ENCODE peak calls at places on chromosomes 3 and 15, in six cellular contexts. One of them, this sample, is unnamed.

GRCh38 chr3:150081084-150081483 is 110.4 kb upstream of the PFN2 start:
- DNase-seq in stimulated activated CD4-positive, alpha-beta T cell treated with anti-CD3 and anti-CD28 coated beads, TNF-alpha, amount 100 ng/mL, for 4 hours: no peak
- DNase-seq in heart left ventricle: no peak
- DNase-seq in psoas muscle: no peak
- DNase-seq in HTR-8/SVneo: no peak
- DNase-seq in iris pigment epithelial cell: peak; percentile 90
- DNase-seq in this sample: no peak

GRCh38 chr3:110419571-110419970 is 652.0 kb upstream of the NECTIN3 start:
- DNase-seq in stimulated activated CD4-positive, alpha-beta T cell treated with anti-CD3 and anti-CD28 coated beads, TNF-alpha, amount 100 ng/mL, for 4 hours: no peak
- DNase-seq in heart left ventricle: no peak
- DNase-seq in psoas muscle: no peak
- DNase-seq in HTR-8/SVneo: no peak
- DNase-seq in iris pigment epithelial cell: peak; percentile 63
- DNase-seq in this sample: no peak

GRCh38 chr3:12197475-12197874 is 38.8 kb upstream of the TIMP4 start:
- DNase-seq in stimulated activated CD4-positive, alpha-beta T cell treated with anti-CD3 and anti-CD28 coated beads, TNF-alpha, amount 100 ng/mL, for 4 hours: no peak
- DNase-seq in heart left ventricle: no peak
- DNase-seq in psoas muscle: no peak
- DNase-seq in HTR-8/SVneo: no peak
- DNase-seq in iris pigment epithelial cell: no peak
- DNase-seq in this sample: no peak

GRCh38 chr15:78234515-78235040 is at the start of gene ACSBG1:
- DNase-seq in stimulated activated CD4-positive, alpha-beta T cell treated with anti-CD3 and anti-CD28 coated beads, TNF-alpha, amount 100 ng/mL, for 4 hours: no peak
- DNase-seq in heart left ventricle: no peak
- DNase-seq in psoas muscle: no peak
- DNase-seq in HTR-8/SVneo: no peak
- DNase-seq in iris pigment epithelial cell: no peak
- DNase-seq in this sample: no peak

GRCh38 chr3:43996379-43997301 is 245.0 kb upstream of the TOPAZ1 start:
- DNase-seq in stimulated activated CD4-positive, alpha-beta T cell treated with anti-CD3 and anti-CD28 coated beads, TNF-alpha, amount 100 ng/mL, for 4 hours: no peak
- DNase-seq in heart left ventricle: no peak
- DNase-seq in psoas muscle: no peak
- DNase-seq in HTR-8/SVneo: peak; percentile 30
- DNase-seq in iris pigment epithelial cell: peak; percentile 12
- DNase-seq in this sample: no peak

GRCh38 chr3:146589899-146590508 is 15.1 kb downstream of the PLSCR5 start:
- DNase-seq in stimulated activated CD4-positive, alpha-beta T cell treated with anti-CD3 and anti-CD28 coated beads, TNF-alpha, amount 100 ng/mL, for 4 hours: no peak
- DNase-seq in heart left ventricle: no peak
- DNase-seq in psoas muscle: no peak
- DNase-seq in HTR-8/SVneo: peak; percentile 25
- DNase-seq in iris pigment epithelial cell: peak; percentile 59
- DNase-seq in this sample: no peak

GRCh38 chr3:19348929-19349564 is 200.7 kb downstream of the KCNH8 start:
- DNase-seq in stimulated activated CD4-positive, alpha-beta T cell treated with anti-CD3 and anti-CD28 coated beads, TNF-alpha, amount 100 ng/mL, for 4 hours: no peak
- DNase-seq in heart left ventricle: no peak
- DNase-seq in psoas muscle: no peak
- DNase-seq in HTR-8/SVneo: no peak
- DNase-seq in iris pigment epithelial cell: peak; percentile 25
- DNase-seq in this sample: no peak

GRCh38 chr15:80228959-80229610 is 22.9 kb downstream of the CTXND1 start:
- DNase-seq in stimulated activated CD4-positive, alpha-beta T cell treated with anti-CD3 and anti-CD28 coated beads, TNF-alpha, amount 100 ng/mL, for 4 hours: no peak
- DNase-seq in heart left ventricle: no peak
- DNase-seq in psoas muscle: no peak
- DNase-seq in HTR-8/SVneo: no peak
- DNase-seq in iris pigment epithelial cell: peak; percentile 35
- DNase-seq in this sample: no peak

GRCh38 chr3:187072102-187072501 is 67.2 kb downstream of the RPL39L start:
- DNase-seq in stimulated activated CD4-positive, alpha-beta T cell treated with anti-CD3 and anti-CD28 coated beads, TNF-alpha, amount 100 ng/mL, for 4 hours: no peak
- DNase-seq in heart left ventricle: no peak
- DNase-seq in psoas muscle: no peak
- DNase-seq in HTR-8/SVneo: no peak
- DNase-seq in iris pigment epithelial cell: no peak
- DNase-seq in this sample: no peak

GRCh38 chr3:108479212-108479611 is 31.2 kb downstream of the MYH15 start:
- DNase-seq in stimulated activated CD4-positive, alpha-beta T cell treated with anti-CD3 and anti-CD28 coated beads, TNF-alpha, amount 100 ng/mL, for 4 hours: no peak
- DNase-seq in heart left ventricle: no peak
- DNase-seq in psoas muscle: no peak
- DNase-seq in HTR-8/SVneo: no peak
- DNase-seq in iris pigment epithelial cell: no peak
- DNase-seq in this sample: no peak

GRCh38 chr3:182793663-182794454 is 555 bp downstream of the ATP11B start:
- DNase-seq in stimulated activated CD4-positive, alpha-beta T cell treated with anti-CD3 and anti-CD28 coated beads, TNF-alpha, amount 100 ng/mL, for 4 hours: peak; percentile 3
- DNase-seq in heart left ventricle: peak; percentile 38
- DNase-seq in psoas muscle: peak; percentile 38
- DNase-seq in HTR-8/SVneo: peak; percentile 33
- DNase-seq in iris pigment epithelial cell: peak; percentile 49
- DNase-seq in this sample: peak; percentile 34

GRCh38 chr15:68626739-68627138 is 47.9 kb downstream of the CORO2B start:
- DNase-seq in stimulated activated CD4-positive, alpha-beta T cell treated with anti-CD3 and anti-CD28 coated beads, TNF-alpha, amount 100 ng/mL, for 4 hours: no peak
- DNase-seq in heart left ventricle: no peak
- DNase-seq in psoas muscle: no peak
- DNase-seq in HTR-8/SVneo: no peak
- DNase-seq in iris pigment epithelial cell: peak; percentile 59
- DNase-seq in this sample: no peak

GRCh38 chr15:68204776-68205557 is at the start of gene CALML4:
- DNase-seq in stimulated activated CD4-positive, alpha-beta T cell treated with anti-CD3 and anti-CD28 coated beads, TNF-alpha, amount 100 ng/mL, for 4 hours: no peak
- DNase-seq in heart left ventricle: peak; percentile 64
- DNase-seq in psoas muscle: peak; percentile 64
- DNase-seq in HTR-8/SVneo: no peak
- DNase-seq in iris pigment epithelial cell: peak; percentile 21
- DNase-seq in this sample: no peak

GRCh38 chr3:180959691-180960090 is 29.8 kb downstream of the DNAJC19 start:
- DNase-seq in stimulated activated CD4-positive, alpha-beta T cell treated with anti-CD3 and anti-CD28 coated beads, TNF-alpha, amount 100 ng/mL, for 4 hours: no peak
- DNase-seq in heart left ventricle: no peak
- DNase-seq in psoas muscle: no peak
- DNase-seq in HTR-8/SVneo: no peak
- DNase-seq in iris pigment epithelial cell: no peak
- DNase-seq in this sample: no peak